ENCODE peak calls at places on chromosomes 4 and X, in five cellular contexts. X, I, S, C and N are unnamed samples.

GRCh38 chrX:109959356-109959871 is 43.5 kb upstream of the TMEM164 start:
- DNase-seq in X (no peak), I (no peak), S (no peak), C (no peak), N (no peak)

GRCh38 chr4:164536829-164537228 is 217.1 kb upstream of the SMIM31 start:
- DNase-seq in X (peak), I (no peak), S (no peak), C (peak), N (peak)

GRCh38 chr4:168562021-168562691 is 65.3 kb downstream of the PALLD start:
- DNase-seq in X (no peak), I (no peak), S (no peak), C (peak), N (peak)

GRCh38 chrX:12903646-12904045 is 2.8 kb upstream of the TLR8 start:
- DNase-seq in X (peak), I (no peak), S (no peak), C (peak), N (peak)

GRCh38 chr4:60455380-60455779 is 744.7 kb upstream of the ADGRL3 start:
- DNase-seq in X (no peak), I (no peak), S (no peak), C (no peak), N (no peak)

GRCh38 chrX:6226053-6226645 is 2.5 kb downstream of the NLGN4X start:
- DNase-seq in X (no peak), I (peak), S (no peak), C (no peak), N (no peak)

GRCh38 chr4:122152699-122153328 is 683 bp downstream of the BLTP1 start:
- DNase-seq in X (peak), I (peak), S (no peak), C (peak), N (peak)

GRCh38 chrX:2610246-2611170 is 80.6 kb upstream of the CD99 start:
- DNase-seq in X (no peak), I (no peak), S (no peak), C (peak), N (peak)

GRCh38 chr4:33060873-33061542 is 2340.8 kb downstream of the PCDH7 start:
- DNase-seq in X (peak), I (no peak), S (no peak), C (peak), N (peak)

GRCh38 chr4:118910221-118910620 is 21.6 kb downstream of the SYNPO2 start:
- DNase-seq in X (peak), I (no peak), S (no peak), C (peak), N (no peak)

GRCh38 chrX:97806238-97806637 is 922.5 kb downstream of the RPA4 start:
- DNase-seq in X (no peak), I (no peak), S (no peak), C (peak), N (no peak)

GRCh38 chrX:69538321-69538876 is 34.3 kb downstream of the NALF2 start:
- DNase-seq in X (peak), I (peak), S (no peak), C (peak), N (peak)

GRCh38 chr4:86928400-86929255 is 6.2 kb upstream of the AFF1 start:
- DNase-seq in X (no peak), I (no peak), S (no peak), C (no peak), N (no peak)

GRCh38 chr4:31516520-31516919 is 796.4 kb downstream of the PCDH7 start:
- DNase-seq in X (no peak), I (no peak), S (no peak), C (no peak), N (no peak)

GRCh38 chr4:183823394-183823793 is 81.7 kb upstream of the STOX2 start:
- DNase-seq in X (peak), I (peak), S (no peak), C (peak), N (peak)

GRCh38 chr4:157739237-157739636 is 433.6 kb downstream of the GASK1B start:
- DNase-seq in X (peak), I (no peak), S (no peak), C (no peak), N (peak)

GRCh38 chr4:125022855-125023501 is 291.8 kb upstream of the FAT4 start:
- DNase-seq in X (no peak), I (no peak), S (no peak), C (no peak), N (no peak)

GRCh38 chrX:21740329-21741274 is 17.3 kb downstream of the SMPX start:
- DNase-seq in X (no peak), I (peak), S (no peak), C (no peak), N (peak)

GRCh38 chr4:169664615-169665014 is 44.2 kb downstream of the CLCN3 start:
- DNase-seq in X (no peak), I (no peak), S (no peak), C (no peak), N (peak)

GRCh38 chr4:71367546-71367945 is 28.7 kb downstream of the SLC4A4 start:
- DNase-seq in X (no peak), I (no peak), S (no peak), C (no peak), N (no peak)

GRCh38 chr4:151882072-151882803 is 121.4 kb upstream of the GATB start:
- DNase-seq in X (no peak), I (no peak), S (no peak), C (no peak), N (no peak)

GRCh38 chrX:71870337-71871098 is 40.1 kb upstream of the NHSL2 start:
- DNase-seq in X (peak), I (no peak), S (no peak), C (no peak), N (peak)

DNA sequence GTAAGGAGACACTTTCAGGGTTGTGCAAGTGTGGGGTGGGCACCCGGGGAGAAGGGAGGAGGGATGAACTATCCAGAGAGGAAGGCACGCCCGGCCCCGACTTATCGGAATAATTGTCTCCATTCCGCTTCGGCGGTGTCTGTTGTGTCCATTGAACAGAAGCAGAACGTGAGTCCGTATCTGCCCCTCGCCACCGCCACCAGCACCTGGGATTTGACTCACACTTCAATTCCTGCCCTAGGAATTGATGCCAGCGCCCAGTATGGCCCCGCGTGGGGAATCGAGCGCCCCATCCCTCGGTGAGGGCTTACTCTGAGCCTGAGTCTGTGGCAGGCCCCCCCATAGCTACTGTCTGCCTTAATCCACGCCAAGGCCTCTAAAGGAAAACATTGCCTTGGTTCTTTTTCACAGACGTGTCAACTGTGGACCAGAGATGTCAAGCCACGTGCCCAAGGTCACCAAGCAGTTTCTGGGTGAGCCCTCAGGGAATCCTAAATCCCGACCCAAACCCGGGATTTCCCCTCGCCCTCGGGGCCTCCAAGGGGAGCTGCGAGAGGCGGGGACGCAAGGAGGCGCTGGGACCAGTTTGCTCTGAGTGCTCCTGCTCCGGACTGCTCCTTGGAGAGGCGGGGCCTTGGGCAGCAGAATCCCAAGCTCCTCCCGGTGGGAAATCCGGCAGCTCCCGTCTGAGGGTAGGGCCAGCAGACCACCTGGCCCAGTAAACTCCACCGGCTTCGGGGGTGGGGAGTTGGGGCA is 12.9 kb downstream of the MSX1 start:
- DNase-seq in X (no peak), I (no peak), S (no peak), C (no peak), N (no peak)
- TF ChIP-seq CTCF in X (no peak), I (no peak), S (no peak), C (no peak), N (no peak)

GRCh38 chrX:45935408-45935807 is 609.8 kb downstream of the ZNF674 start:
- DNase-seq in X (no peak), I (no peak), S (no peak), C (no peak), N (no peak)
- H3K4me3 ChIP-seq in X (no peak), I (no peak), S (no peak), C (no peak), N (no peak)

GRCh38 chrX:39654952-39655351 is 442.8 kb downstream of the BCOR start:
- DNase-seq in X (no peak), I (no peak), S (no peak), C (no peak), N (no peak)

GRCh38 chrX:39650883-39651282 is 446.9 kb downstream of the BCOR start:
- DNase-seq in X (no peak), I (no peak), S (no peak), C (no peak), N (no peak)

GRCh38 chrX:39653656-39654055 is 444.1 kb downstream of the BCOR start:
- DNase-seq in X (no peak), I (no peak), S (no peak), C (no peak), N (no peak)

GRCh38 chrX:39654183-39654925 is 443.4 kb downstream of the BCOR start:
- DNase-seq in X (no peak), I (no peak), S (no peak), C (no peak), N (no peak)

DNA sequence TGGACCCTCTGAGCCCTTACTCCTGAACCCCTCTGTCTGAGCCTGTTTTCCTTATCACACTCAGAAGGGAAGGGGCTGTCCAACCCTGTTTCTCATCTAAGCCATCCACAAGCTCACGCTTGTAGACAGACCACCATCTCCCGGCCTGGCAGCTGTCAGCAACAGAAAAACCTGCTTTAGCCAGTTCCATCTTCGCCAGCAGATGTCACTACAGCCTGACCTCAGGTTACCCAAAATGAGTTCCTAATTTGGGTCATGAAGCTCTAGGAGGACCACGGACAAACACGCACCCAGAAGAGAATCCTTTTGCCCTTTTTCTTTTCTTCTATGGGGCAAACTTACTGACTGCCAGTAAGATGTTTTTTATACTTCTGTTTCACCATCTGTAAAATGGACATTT is 445.4 kb downstream of the BCOR start:
- DNase-seq in X (peak), I (no peak), S (no peak), C (peak), N (peak)
- TF ChIP-seq CTCF in X (peak), I (peak), S (no peak), C (peak), N (peak)

DNA sequence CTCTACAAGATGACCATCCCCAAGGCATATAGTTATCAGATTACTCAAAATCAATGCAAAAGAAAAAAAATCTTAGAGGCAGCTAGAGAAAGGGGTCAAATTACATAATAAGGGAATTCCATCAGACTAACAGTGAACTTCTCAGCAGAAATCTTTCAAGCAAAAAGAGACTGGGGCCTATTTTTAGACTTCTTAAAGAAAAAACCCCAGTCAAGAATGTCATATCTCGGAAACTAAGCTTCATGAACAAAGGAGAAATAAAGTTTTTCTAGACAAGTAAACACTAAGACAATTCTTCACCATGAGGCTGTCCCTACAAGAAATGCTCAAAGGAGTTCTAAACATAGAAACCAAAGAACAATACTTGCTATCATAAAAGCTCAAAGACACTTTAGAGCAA is 51.7 kb downstream of the RAB28 start:
- DNase-seq in X (no peak), I (no peak), S (no peak), C (peak), N (peak)
- H3K4me3 ChIP-seq in X (no peak), I (no peak), S (no peak), C (no peak), N (no peak)

GRCh38 chrX:106208154-106208553 is 40.0 kb downstream of the PWWP3B start:
- DNase-seq in X (no peak), I (no peak), S (no peak), C (no peak), N (no peak)

GRCh38 chrX:106201502-106202178 is 33.5 kb downstream of the PWWP3B start:
- DNase-seq in X (no peak), I (no peak), S (no peak), C (no peak), N (peak)

GRCh38 chrX:106203315-106203714 is 35.2 kb downstream of the PWWP3B start:
- DNase-seq in X (peak), I (no peak), S (no peak), C (no peak), N (no peak)
- TF ChIP-seq CTCF in X (peak), I (no peak), S (no peak), C (no peak), N (peak)

DNA sequence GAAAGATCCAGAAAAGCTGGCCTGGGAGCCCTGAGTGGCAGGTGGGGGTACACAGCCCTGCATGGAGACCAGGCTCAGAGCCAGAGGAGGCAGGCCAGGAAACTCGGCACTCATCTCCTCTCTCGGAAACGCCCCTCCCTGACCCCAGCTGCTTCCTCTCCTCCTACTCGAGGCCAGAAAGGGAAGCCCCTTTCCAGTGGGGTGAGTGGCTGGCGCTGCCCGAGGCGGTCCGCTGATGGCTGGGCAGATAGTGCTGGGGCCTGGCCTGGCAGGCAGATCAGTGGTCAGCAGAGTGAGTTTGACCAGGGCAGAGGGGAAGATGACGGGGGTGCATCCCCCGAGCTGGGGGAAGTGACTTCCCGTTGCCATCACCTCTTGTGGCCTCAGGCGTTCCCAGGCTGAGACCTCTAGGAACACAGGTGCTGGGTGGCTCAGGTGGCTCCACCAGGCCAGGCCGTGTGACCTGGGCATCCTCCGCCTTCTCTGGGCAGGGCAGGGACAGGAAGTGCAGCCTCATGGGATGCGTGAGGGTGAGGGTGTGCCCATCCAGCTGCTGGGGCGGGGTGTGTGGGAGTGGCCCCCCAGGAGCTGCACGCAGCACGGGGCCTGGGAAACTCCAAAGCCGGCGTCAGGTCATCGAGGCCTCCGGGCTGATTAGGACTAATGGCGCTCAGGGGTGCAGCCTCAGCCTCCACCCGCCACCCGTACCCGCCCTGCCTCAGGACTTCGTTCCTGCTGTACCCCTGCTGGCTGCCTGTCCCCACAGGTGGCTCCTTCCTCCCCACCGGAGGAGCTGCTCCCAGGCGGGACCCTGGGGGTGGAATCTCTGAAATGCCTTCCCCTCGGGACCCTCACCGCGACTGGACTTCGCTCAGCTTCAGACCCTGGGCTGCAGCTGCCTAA is 5.8 kb downstream of the SH3BP2 start:
- DNase-seq in X (peak), I (peak), S (no peak), C (no peak), N (peak)
- H3K4me3 ChIP-seq in X (no peak), I (peak), S (peak), C (no peak), N (no peak)

GRCh38 chr4:105710012-105710600 is 1.5 kb downstream of the GSTCD start:
- DNase-seq in X (no peak), I (no peak), S (no peak), C (no peak), N (no peak)

GRCh38 chr4:105707783-105708182 is 706 bp downstream of the INTS12 start:
- DNase-seq in X (no peak), I (no peak), S (no peak), C (no peak), N (peak)

GRCh38 chr4:105709081-105709450 is 482 bp downstream of the GSTCD start:
- DNase-seq in X (no peak), I (no peak), S (no peak), C (no peak), N (peak)

GRCh38 chr4:105710678-105711077 is 2.1 kb downstream of the GSTCD start:
- DNase-seq in X (no peak), I (no peak), S (no peak), C (no peak), N (no peak)

DNA sequence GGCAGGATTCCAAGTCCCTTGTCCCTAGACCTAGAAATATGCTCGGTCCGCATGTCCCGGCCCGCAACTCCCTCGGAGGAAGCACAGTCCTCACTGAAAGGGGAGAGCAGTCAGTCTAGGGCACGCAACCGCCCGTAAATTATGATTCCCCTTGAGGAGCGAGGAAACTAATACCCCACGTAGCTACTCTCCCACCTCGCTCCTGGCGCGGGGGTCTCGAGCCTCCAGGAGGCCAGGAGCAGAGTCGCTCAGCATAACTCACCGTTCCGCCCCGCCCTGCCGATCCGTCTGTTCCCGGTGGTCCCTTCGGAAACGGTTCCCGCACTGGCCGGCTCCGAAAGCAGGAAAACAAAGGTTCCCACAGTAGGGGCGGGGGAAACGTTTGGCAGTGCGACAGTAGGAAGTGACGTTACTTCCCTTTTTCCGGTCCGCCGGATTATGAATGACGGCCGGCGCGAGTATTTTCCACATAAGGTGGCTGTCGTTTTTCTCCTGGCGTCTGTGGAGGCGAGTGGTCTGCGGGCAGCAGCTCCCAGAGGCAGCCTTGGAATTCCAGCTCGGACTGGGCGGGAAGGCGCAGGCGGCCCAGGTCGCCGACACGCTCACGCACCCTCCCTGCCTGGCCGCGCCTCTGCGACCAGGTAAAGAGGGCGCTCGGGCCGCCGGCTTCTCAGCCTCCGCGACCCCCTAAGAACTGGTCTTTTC is at the start of the genes GSTCD and INTS12:
- DNase-seq in X (peak), I (peak), S (peak), C (peak), N (peak)
- TF ChIP-seq CTCF in X (no peak), I (no peak), S (peak), C (no peak), N (no peak)

GRCh38 chr4:186840222-186840701 is 116.6 kb upstream of the FAT1 start:
- DNase-seq in X (no peak), I (peak), S (no peak), C (peak), N (peak)
- H3K4me3 ChIP-seq in X (no peak), I (no peak), S (peak), C (no peak), N (peak)